ENCODE peak calls at places on chromosome 10, in eight cellular contexts. One of them, this sample, is unnamed.

GRCh38 chr10:13184726-13185514 is 23.6 kb downstream of the MCM10 start:
- DNase-seq in bronchial epithelial cell: no peak
- DNase-seq in psoas muscle: peak
- DNase-seq in CD8-positive, alpha-beta T cell: no peak
- DNase-seq in AG04450: no peak
- DNase-seq in fibroblast of villous mesenchyme: no peak
- DNase-seq in SK-N-SH: no peak
- DNase-seq in A549: no peak
- DNase-seq in this sample: no peak

GRCh38 chr10:20744851-20745250 is 152.3 kb downstream of the NEBL start:
- DNase-seq in AG04450: no peak
- DNase-seq in psoas muscle: no peak
- DNase-seq in SK-N-SH: no peak
- DNase-seq in bronchial epithelial cell: no peak
- DNase-seq in A549: no peak
- DNase-seq in fibroblast of villous mesenchyme: no peak
- DNase-seq in CD8-positive, alpha-beta T cell: no peak
- DNase-seq in this sample: no peak

GRCh38 chr10:43339136-43339535 is 32.3 kb upstream of the FXYD4 start:
- DNase-seq in CD8-positive, alpha-beta T cell: no peak
- DNase-seq in SK-N-SH: no peak
- DNase-seq in AG04450: no peak
- DNase-seq in psoas muscle: no peak
- DNase-seq in bronchial epithelial cell: no peak
- DNase-seq in A549: no peak
- DNase-seq in fibroblast of villous mesenchyme: no peak
- DNase-seq in this sample: no peak

GRCh38 chr10:101136007-101136707 is 5.1 kb downstream of the TLX1 start:
- DNase-seq in AG04450: no peak
- DNase-seq in CD8-positive, alpha-beta T cell: no peak
- DNase-seq in psoas muscle: no peak
- DNase-seq in SK-N-SH: peak
- DNase-seq in A549: no peak
- DNase-seq in bronchial epithelial cell: no peak
- DNase-seq in fibroblast of villous mesenchyme: no peak
- DNase-seq in this sample: peak

GRCh38 chr10:59825932-59826331 is 72.7 kb upstream of the MRLN start:
- DNase-seq in AG04450: no peak
- DNase-seq in A549: no peak
- DNase-seq in psoas muscle: no peak
- DNase-seq in SK-N-SH: no peak
- DNase-seq in fibroblast of villous mesenchyme: no peak
- DNase-seq in bronchial epithelial cell: no peak
- DNase-seq in CD8-positive, alpha-beta T cell: no peak
- DNase-seq in this sample: no peak

GRCh38 chr10:116637830-116638229 is 17.1 kb downstream of the PNLIPRP2 start:
- DNase-seq in SK-N-SH: no peak
- DNase-seq in bronchial epithelial cell: no peak
- DNase-seq in fibroblast of villous mesenchyme: no peak
- DNase-seq in CD8-positive, alpha-beta T cell: no peak
- DNase-seq in A549: no peak
- DNase-seq in AG04450: no peak
- DNase-seq in psoas muscle: no peak
- DNase-seq in this sample: no peak

GRCh38 chr10:62689712-62690111 is 114.8 kb upstream of the ADO start:
- DNase-seq in CD8-positive, alpha-beta T cell: no peak
- DNase-seq in A549: no peak
- DNase-seq in fibroblast of villous mesenchyme: no peak
- DNase-seq in AG04450: no peak
- DNase-seq in psoas muscle: no peak
- DNase-seq in SK-N-SH: no peak
- DNase-seq in bronchial epithelial cell: no peak
- DNase-seq in this sample: no peak

GRCh38 chr10:31645786-31646185 is 282.8 kb downstream of the ARHGAP12 start:
- DNase-seq in SK-N-SH: no peak
- DNase-seq in CD8-positive, alpha-beta T cell: no peak
- DNase-seq in psoas muscle: no peak
- DNase-seq in bronchial epithelial cell: peak
- DNase-seq in fibroblast of villous mesenchyme: peak
- DNase-seq in A549: no peak
- DNase-seq in AG04450: no peak
- DNase-seq in this sample: no peak

GRCh38 chr10:30435068-30435422 is 1.1 kb downstream of the MAP3K8 start:
- DNase-seq in fibroblast of villous mesenchyme: peak
- DNase-seq in SK-N-SH: no peak
- DNase-seq in CD8-positive, alpha-beta T cell: no peak
- DNase-seq in bronchial epithelial cell: no peak
- DNase-seq in A549: no peak
- DNase-seq in psoas muscle: no peak
- DNase-seq in AG04450: no peak
- DNase-seq in this sample: no peak

GRCh38 chr10:30436688-30437038 is 2.7 kb downstream of the MAP3K8 start:
- DNase-seq in bronchial epithelial cell: no peak
- DNase-seq in CD8-positive, alpha-beta T cell: no peak
- DNase-seq in fibroblast of villous mesenchyme: peak
- DNase-seq in AG04450: no peak
- DNase-seq in A549: no peak
- DNase-seq in SK-N-SH: no peak
- DNase-seq in psoas muscle: no peak
- DNase-seq in this sample: no peak

GRCh38 chr10:30434273-30435067 is 486 bp downstream of the MAP3K8 start:
- DNase-seq in psoas muscle: peak
- DNase-seq in CD8-positive, alpha-beta T cell: peak
- DNase-seq in bronchial epithelial cell: peak
- DNase-seq in fibroblast of villous mesenchyme: peak
- DNase-seq in AG04450: no peak
- DNase-seq in A549: peak
- DNase-seq in SK-N-SH: peak
- DNase-seq in this sample: peak

GRCh38 chr10:30437039-30437781 is 3.2 kb downstream of the MAP3K8 start:
- DNase-seq in fibroblast of villous mesenchyme: peak
- DNase-seq in psoas muscle: no peak
- DNase-seq in SK-N-SH: no peak
- DNase-seq in CD8-positive, alpha-beta T cell: no peak
- DNase-seq in AG04450: no peak
- DNase-seq in bronchial epithelial cell: peak
- DNase-seq in A549: no peak
- DNase-seq in this sample: no peak

DNA sequence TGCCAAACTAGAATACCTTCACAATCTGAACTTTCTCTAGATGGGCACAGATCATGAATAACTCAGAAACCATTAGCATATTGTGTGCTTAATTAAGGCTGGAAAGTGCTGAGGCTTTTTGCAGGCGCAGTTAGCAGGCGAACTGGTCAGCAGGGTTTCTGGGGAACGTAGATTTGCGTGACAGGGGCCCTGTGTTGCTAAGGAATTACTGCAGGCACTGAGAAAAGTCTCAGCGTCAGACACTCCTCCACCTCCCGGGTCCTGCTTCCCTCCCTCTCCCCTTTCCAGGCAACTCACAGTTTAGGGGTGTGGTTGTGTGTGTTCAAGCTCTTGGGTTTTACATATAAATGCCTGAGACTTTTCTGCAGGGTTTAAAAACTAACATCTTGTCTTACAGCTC is 2.2 kb downstream of the MAP3K8 start:
- DNase-seq in bronchial epithelial cell: no peak
- DNase-seq in psoas muscle: no peak
- DNase-seq in AG04450: no peak
- DNase-seq in SK-N-SH: no peak
- DNase-seq in fibroblast of villous mesenchyme: peak
- DNase-seq in A549: no peak
- DNase-seq in CD8-positive, alpha-beta T cell: no peak
- DNase-seq in this sample: no peak
- H3K4me3 ChIP-seq in bronchial epithelial cell: no peak
- H3K4me3 ChIP-seq in psoas muscle: peak
- H3K4me3 ChIP-seq in AG04450: peak
- H3K4me3 ChIP-seq in SK-N-SH: peak
- H3K4me3 ChIP-seq in fibroblast of villous mesenchyme: peak
- H3K4me3 ChIP-seq in A549: peak
- H3K4me3 ChIP-seq in CD8-positive, alpha-beta T cell: no peak
- H3K4me3 ChIP-seq in this sample: no peak

DNA sequence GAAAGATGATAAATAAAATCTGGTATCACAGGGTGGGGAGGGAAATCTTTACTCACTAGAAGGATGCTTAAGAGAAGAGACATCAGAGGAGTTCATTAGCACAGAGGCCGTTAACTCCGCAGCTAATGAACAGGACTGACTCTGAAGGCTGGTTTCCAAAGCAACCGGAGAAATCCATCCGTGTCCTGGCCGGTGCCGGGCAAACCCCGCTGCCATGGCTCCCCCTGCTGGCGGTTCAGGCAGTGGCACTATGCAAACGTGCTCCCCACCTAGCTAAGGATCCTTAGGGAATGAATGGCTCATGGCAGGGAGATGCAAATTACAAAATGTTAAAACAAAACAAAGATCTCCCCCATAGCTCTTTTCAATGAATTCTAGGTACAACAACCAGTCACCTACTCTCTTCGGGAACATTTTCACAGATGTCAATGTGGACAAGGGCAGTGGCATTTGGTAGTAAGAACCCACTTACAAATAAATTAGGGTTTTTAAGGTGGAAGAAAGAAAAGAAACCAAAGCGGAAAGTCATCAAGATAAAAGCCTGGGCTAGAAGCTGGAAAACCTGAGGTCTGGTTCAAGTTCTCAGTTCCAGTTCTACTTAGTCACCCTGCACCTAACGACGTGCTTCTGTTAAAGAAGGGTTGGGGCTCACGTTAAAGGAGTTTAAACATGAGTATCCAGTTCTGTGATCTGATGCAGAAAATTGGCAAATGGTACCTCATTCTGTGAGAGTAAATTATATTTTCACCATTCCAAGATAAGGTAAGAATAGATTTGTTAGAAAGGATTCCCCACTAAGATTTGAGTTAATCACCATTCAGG is 138.2 kb downstream of the SVIL start:
- DNase-seq in AG04450: no peak
- DNase-seq in psoas muscle: peak
- DNase-seq in bronchial epithelial cell: peak
- DNase-seq in SK-N-SH: peak
- DNase-seq in fibroblast of villous mesenchyme: peak
- DNase-seq in A549: peak
- DNase-seq in CD8-positive, alpha-beta T cell: peak
- DNase-seq in this sample: no peak
- TF ChIP-seq CTCF in AG04450: peak
- TF ChIP-seq CTCF in psoas muscle: peak
- TF ChIP-seq CTCF in bronchial epithelial cell: peak
- TF ChIP-seq CTCF in SK-N-SH: peak
- TF ChIP-seq CTCF in fibroblast of villous mesenchyme: peak
- TF ChIP-seq CTCF in A549: peak
- TF ChIP-seq CTCF in CD8-positive, alpha-beta T cell: peak
- TF ChIP-seq CTCF in this sample: peak

GRCh38 chr10:110646417-110647135 is 2.4 kb downstream of the RBM20 start:
- DNase-seq in AG04450: no peak
- DNase-seq in SK-N-SH: peak
- DNase-seq in A549: no peak
- DNase-seq in bronchial epithelial cell: no peak
- DNase-seq in fibroblast of villous mesenchyme: no peak
- DNase-seq in CD8-positive, alpha-beta T cell: no peak
- DNase-seq in psoas muscle: no peak
- DNase-seq in this sample: no peak

GRCh38 chr10:110644598-110645462 is 694 bp downstream of the RBM20 start:
- DNase-seq in CD8-positive, alpha-beta T cell: no peak
- DNase-seq in A549: no peak
- DNase-seq in fibroblast of villous mesenchyme: no peak
- DNase-seq in bronchial epithelial cell: no peak
- DNase-seq in AG04450: no peak
- DNase-seq in SK-N-SH: peak
- DNase-seq in psoas muscle: no peak
- DNase-seq in this sample: no peak

GRCh38 chr10:110648743-110649651 is 4.9 kb downstream of the RBM20 start:
- DNase-seq in SK-N-SH: no peak
- DNase-seq in CD8-positive, alpha-beta T cell: no peak
- DNase-seq in fibroblast of villous mesenchyme: no peak
- DNase-seq in A549: no peak
- DNase-seq in AG04450: no peak
- DNase-seq in bronchial epithelial cell: peak
- DNase-seq in psoas muscle: no peak
- DNase-seq in this sample: no peak

GRCh38 chr10:110649652-110650264 is 5.6 kb downstream of the RBM20 start:
- DNase-seq in AG04450: no peak
- DNase-seq in CD8-positive, alpha-beta T cell: no peak
- DNase-seq in fibroblast of villous mesenchyme: no peak
- DNase-seq in psoas muscle: no peak
- DNase-seq in bronchial epithelial cell: no peak
- DNase-seq in A549: no peak
- DNase-seq in SK-N-SH: no peak
- DNase-seq in this sample: no peak

DNA sequence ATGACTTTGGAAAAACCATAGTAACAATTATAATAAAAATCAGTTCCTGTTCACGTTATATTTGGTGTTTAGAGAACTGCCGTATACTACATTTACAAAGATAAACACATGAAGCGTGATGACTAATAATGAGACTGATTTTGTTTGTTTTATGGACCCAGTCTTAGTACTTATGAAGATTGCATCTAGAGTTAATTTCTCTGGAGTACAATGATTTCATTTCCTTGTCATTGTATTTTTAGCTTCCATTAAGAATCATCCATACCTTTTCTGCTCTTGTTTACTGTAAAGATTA is 2.9 kb downstream of the RBM20 start:
- DNase-seq in A549: no peak
- DNase-seq in fibroblast of villous mesenchyme: no peak
- DNase-seq in SK-N-SH: no peak
- DNase-seq in bronchial epithelial cell: peak
- DNase-seq in AG04450: no peak
- DNase-seq in psoas muscle: no peak
- DNase-seq in CD8-positive, alpha-beta T cell: no peak
- DNase-seq in this sample: no peak
- H3K4me3 ChIP-seq in A549: no peak
- H3K4me3 ChIP-seq in fibroblast of villous mesenchyme: no peak
- H3K4me3 ChIP-seq in SK-N-SH: no peak
- H3K4me3 ChIP-seq in bronchial epithelial cell: no peak
- H3K4me3 ChIP-seq in AG04450: no peak
- H3K4me3 ChIP-seq in psoas muscle: peak
- H3K4me3 ChIP-seq in CD8-positive, alpha-beta T cell: no peak
- H3K4me3 ChIP-seq in this sample: no peak

GRCh38 chr10:91410638-91411367 is 659 bp downstream of the HECTD2 start:
- DNase-seq in A549: peak
- DNase-seq in bronchial epithelial cell: peak
- DNase-seq in AG04450: no peak
- DNase-seq in psoas muscle: no peak
- DNase-seq in fibroblast of villous mesenchyme: peak
- DNase-seq in CD8-positive, alpha-beta T cell: no peak
- DNase-seq in SK-N-SH: peak
- DNase-seq in this sample: no peak

GRCh38 chr10:91412688-91413087 is 2.5 kb downstream of the HECTD2 start:
- DNase-seq in psoas muscle: no peak
- DNase-seq in AG04450: no peak
- DNase-seq in CD8-positive, alpha-beta T cell: no peak
- DNase-seq in A549: no peak
- DNase-seq in fibroblast of villous mesenchyme: no peak
- DNase-seq in bronchial epithelial cell: no peak
- DNase-seq in SK-N-SH: no peak
- DNase-seq in this sample: no peak

GRCh38 chr10:91409069-91409868 is 875 bp upstream of the HECTD2 start:
- DNase-seq in CD8-positive, alpha-beta T cell: no peak
- DNase-seq in A549: peak
- DNase-seq in psoas muscle: peak
- DNase-seq in SK-N-SH: peak
- DNase-seq in AG04450: no peak
- DNase-seq in bronchial epithelial cell: peak
- DNase-seq in fibroblast of villous mesenchyme: peak
- DNase-seq in this sample: peak

GRCh38 chr10:91406322-91406721 is 3.8 kb upstream of the HECTD2 start:
- DNase-seq in psoas muscle: no peak
- DNase-seq in AG04450: no peak
- DNase-seq in CD8-positive, alpha-beta T cell: no peak
- DNase-seq in bronchial epithelial cell: no peak
- DNase-seq in SK-N-SH: no peak
- DNase-seq in fibroblast of villous mesenchyme: no peak
- DNase-seq in A549: no peak
- DNase-seq in this sample: no peak

GRCh38 chr10:91409869-91410637 is at the start of gene HECTD2:
- DNase-seq in A549: peak
- DNase-seq in psoas muscle: peak
- DNase-seq in bronchial epithelial cell: peak
- DNase-seq in AG04450: no peak
- DNase-seq in CD8-positive, alpha-beta T cell: peak
- DNase-seq in SK-N-SH: peak
- DNase-seq in fibroblast of villous mesenchyme: peak
- DNase-seq in this sample: peak
- TF ChIP-seq CTCF in A549: peak
- TF ChIP-seq CTCF in psoas muscle: peak
- TF ChIP-seq CTCF in bronchial epithelial cell: no peak
- TF ChIP-seq CTCF in AG04450: peak
- TF ChIP-seq CTCF in CD8-positive, alpha-beta T cell: peak
- TF ChIP-seq CTCF in SK-N-SH: peak
- TF ChIP-seq CTCF in fibroblast of villous mesenchyme: peak
- TF ChIP-seq CTCF in this sample: peak